ENCODE peak calls at places on chromosomes 12 and 14, in five cellular contexts. R is HepG2, O is transverse colon, F is pancreas, C is WERI-Rb-1. I is an unnamed sample. For H3K27me3, the result is how much of the 10 kb centered on the place peaks cover.

GRCh38 chr12:103936679-103937078 is 6.5 kb downstream of the HSP90B1 start:
- DNase-seq in R (no peak), O (no peak), F (no peak), C (no peak), I (no peak)

GRCh38 chr14:73662439-73663056 is 17.8 kb downstream of the DNAL1 start:
- DNase-seq in R (peak), O (no peak), F (no peak), C (peak), I (no peak)

GRCh38 chr12:122891661-122892525 is 4.0 kb downstream of the VPS37B start:
- DNase-seq in R (no peak), O (no peak), F (no peak), C (no peak), I (no peak)

GRCh38 chr14:25122843-25123242 is 72.9 kb upstream of the STXBP6 start:
- DNase-seq in R (no peak), O (no peak), F (no peak), C (no peak), I (no peak)

GRCh38 chr12:93048646-93049045 is 119.6 kb upstream of the EEA1 start:
- DNase-seq in R (peak), O (no peak), F (no peak), C (no peak), I (no peak)

GRCh38 chr12:132204822-132205270 is 60.6 kb downstream of the NOC4L start:
- DNase-seq in R (no peak), O (no peak), F (no peak), C (no peak), I (no peak)

GRCh38 chr12:111998015-111998414 is 14.9 kb downstream of the TMEM116 start:
- DNase-seq in R (no peak), O (no peak), F (no peak), C (no peak), I (no peak)

GRCh38 chr12:41917827-41918445 is 226.7 kb downstream of the GXYLT1 start:
- DNase-seq in R (no peak), O (no peak), F (no peak), C (peak), I (no peak)

GRCh38 chr12:32032205-32032810 is 73.1 kb downstream of the RESF1 start:
- DNase-seq in R (no peak), O (no peak), F (no peak), C (no peak), I (no peak)

GRCh38 chr12:68435816-68436215 is 103.7 kb upstream of the MDM1 start:
- DNase-seq in R (no peak), O (no peak), F (no peak), C (no peak), I (no peak)

GRCh38 chr12:19181666-19182426 is 52.3 kb downstream of the PLEKHA5 start:
- DNase-seq in R (no peak), O (no peak), F (no peak), C (no peak), I (no peak)

GRCh38 chr14:37622231-37622923 is 26.9 kb downstream of the TTC6 start:
- DNase-seq in R (no peak), O (no peak), F (no peak), C (peak), I (no peak)

GRCh38 chr14:57390806-57391562 is 598 bp downstream of the NAA30 start:
- DNase-seq in R (no peak), O (peak), F (peak), C (peak), I (peak)

GRCh38 chr12:105957058-105957457 is 181.7 kb downstream of the NUAK1 start:
- DNase-seq in R (no peak), O (no peak), F (no peak), C (peak), I (no peak)

GRCh38 chr14:20934148-20934762 is 21.0 kb upstream of the RNASE2 start:
- DNase-seq in R (no peak), O (peak), F (no peak), C (peak), I (no peak)

GRCh38 chr12:6029401-6029800 is 84.3 kb upstream of the ANO2 start:
- DNase-seq in R (no peak), O (no peak), F (no peak), C (no peak), I (no peak)

GRCh38 chr14:75223664-75224154 is 47.3 kb upstream of the TMED10 start:
- DNase-seq in R (no peak), O (peak), F (peak), C (peak), I (no peak)

GRCh38 chr12:15306605-15307004 is 15.7 kb upstream of the PTPRO start:
- DNase-seq in R (no peak), O (no peak), F (no peak), C (no peak), I (no peak)

GRCh38 chr12:99552022-99552421 is 95.5 kb upstream of the GARIN6 start:
- DNase-seq in R (no peak), O (no peak), F (no peak), C (no peak), I (no peak)

GRCh38 chr12:111482464-111482863 is 76.7 kb downstream of the SH2B3 start:
- DNase-seq in R (no peak), O (no peak), F (no peak), C (no peak), I (no peak)

DNA sequence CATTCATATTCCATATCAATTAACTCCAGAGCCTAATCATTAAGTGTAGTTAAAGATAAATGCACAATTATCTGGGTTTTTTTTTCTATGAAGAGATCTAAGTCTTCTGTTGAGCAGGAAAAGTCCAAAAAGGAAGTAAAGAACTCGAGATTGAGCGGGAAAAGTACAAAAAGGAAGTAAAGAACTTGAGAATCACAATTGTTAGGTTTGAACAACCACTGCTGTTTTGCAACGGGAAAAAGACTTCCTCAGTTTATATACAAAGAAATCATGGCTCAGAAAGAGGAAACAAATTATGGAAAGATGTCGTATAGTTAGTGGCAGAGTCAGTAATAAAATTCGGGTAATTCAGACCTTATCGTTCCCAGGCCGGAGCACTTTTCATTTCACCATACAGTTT is 63.3 kb downstream of the PPP1R12A start:
- DNase-seq in R (no peak), O (no peak), F (no peak), C (no peak), I (no peak)
- H3K27me3 ChIP-seq in R (under half), O (under half), F (under half), C (under half), I (under half)

GRCh38 chr14:101294136-101294535 is 267.2 kb upstream of the DIO3 start:
- DNase-seq in R (no peak), O (no peak), F (no peak), C (no peak), I (no peak)
- H3K27me3 ChIP-seq in R (under half), O (under half), F (under half), C (half or more), I (under half)

GRCh38 chr14:99271288-99271941 is 582 bp downstream of the BCL11B start:
- DNase-seq in R (no peak), O (no peak), F (no peak), C (no peak), I (no peak)

GRCh38 chr14:99272669-99273024 is 650 bp upstream of the BCL11B start:
- DNase-seq in R (no peak), O (no peak), F (no peak), C (no peak), I (no peak)

GRCh38 chr14:99271951-99272668 is at the start of gene BCL11B:
- DNase-seq in R (peak), O (peak), F (peak), C (peak), I (peak)

GRCh38 chr14:99268776-99269510 is 3.1 kb downstream of the BCL11B start:
- DNase-seq in R (no peak), O (no peak), F (no peak), C (no peak), I (peak)

DNA sequence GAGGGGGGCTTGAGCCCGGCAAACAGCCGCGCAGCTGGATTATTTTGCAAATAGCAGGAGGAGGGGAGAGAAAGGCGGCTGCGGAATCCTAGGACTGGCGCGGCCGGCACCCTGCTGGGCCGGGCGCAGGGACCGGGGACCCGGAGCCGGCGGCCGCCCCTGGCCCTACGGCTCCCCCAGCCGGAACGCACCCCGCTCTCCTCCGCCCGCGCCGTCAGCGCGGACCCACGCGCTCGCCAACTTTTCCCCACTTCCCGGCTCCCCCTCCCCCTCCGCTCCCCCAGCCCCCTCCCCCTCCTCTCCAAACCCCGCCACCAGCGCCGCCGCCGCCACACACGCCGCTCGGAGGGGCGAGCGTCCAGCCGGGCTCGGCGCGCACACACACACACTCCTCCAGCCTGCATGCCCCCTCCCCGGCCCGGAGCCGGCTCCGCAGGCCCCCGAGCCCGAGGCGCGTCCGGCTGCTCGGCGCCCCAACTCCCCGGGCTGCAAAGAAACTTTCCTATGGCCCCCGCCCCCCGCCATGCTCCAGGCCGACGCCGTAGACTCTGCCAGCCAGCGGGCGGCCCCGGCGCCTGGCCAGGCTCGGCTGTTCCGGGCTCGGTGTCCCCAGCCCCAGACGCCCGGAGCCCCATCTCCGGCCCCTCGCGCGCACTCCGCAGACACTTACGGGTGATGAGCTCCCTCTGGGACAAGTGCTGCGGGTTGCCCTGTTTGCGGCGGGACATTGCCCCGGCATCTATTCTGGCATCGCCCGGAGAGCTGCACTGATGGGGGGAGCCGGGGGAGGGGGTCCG is 1.3 kb downstream of the BCL11B start:
- DNase-seq in R (no peak), O (no peak), F (no peak), C (no peak), I (no peak)
- H3K27me3 ChIP-seq in R (under half), O (half or more), F (under half), C (half or more), I (under half)

DNA sequence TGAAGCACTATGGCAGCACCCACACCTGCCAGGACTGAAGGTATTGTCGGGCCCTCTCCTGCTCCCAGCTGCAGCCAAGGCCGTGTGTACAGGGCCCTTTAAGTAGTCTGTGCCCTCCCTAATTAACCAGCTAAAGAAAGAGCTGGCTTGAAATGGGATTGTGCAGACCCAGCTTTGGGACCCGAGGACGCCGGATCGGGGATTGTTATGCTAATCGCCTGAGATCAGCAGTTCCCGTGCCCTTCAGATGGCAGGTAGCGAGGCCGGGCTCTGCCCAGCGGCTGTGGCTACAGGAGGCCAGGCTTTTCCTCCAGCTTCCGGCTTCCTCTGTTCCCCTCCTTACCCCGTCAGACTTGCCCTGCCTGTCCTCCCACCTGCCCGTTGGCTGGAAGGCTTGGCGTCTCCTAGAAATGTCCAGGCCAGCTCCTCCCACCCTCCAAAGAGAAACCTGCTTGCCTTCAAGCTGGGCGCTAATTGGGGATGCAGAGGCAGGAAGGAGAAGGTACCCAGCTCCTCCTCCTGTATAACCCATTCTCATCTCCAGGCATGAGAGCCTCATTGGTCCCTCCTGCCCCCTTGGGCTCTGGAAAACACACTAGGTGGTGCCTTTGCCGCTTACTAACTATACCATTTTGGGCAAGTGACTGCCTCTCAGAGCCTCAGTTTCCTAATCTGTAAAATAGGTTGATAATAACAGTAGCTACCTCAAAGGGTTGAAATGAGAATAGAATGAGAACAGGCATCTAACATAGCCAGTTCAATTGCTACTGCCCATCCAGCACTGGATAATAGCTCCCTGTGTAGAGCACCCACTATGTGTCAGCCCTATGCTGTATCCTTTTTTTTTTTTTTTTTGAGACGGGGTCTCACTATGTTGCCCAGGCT is 25.8 kb upstream of the MSI1 start:
- DNase-seq in R (no peak), O (peak), F (peak), C (peak), I (no peak)
- H3K27me3 ChIP-seq in R (under half), O (under half), F (under half), C (under half), I (under half)

GRCh38 chr12:13273850-13274249 is 77.3 kb downstream of the EMP1 start:
- DNase-seq in R (no peak), O (no peak), F (no peak), C (no peak), I (no peak)

GRCh38 chr12:13270817-13271216 is 74.3 kb downstream of the EMP1 start:
- DNase-seq in R (no peak), O (no peak), F (no peak), C (no peak), I (no peak)

GRCh38 chr12:13275366-13275765 is 78.8 kb downstream of the EMP1 start:
- DNase-seq in R (no peak), O (no peak), F (no peak), C (no peak), I (no peak)

GRCh38 chr12:13277278-13277677 is 80.8 kb downstream of the EMP1 start:
- DNase-seq in R (no peak), O (no peak), F (no peak), C (no peak), I (no peak)

DNA sequence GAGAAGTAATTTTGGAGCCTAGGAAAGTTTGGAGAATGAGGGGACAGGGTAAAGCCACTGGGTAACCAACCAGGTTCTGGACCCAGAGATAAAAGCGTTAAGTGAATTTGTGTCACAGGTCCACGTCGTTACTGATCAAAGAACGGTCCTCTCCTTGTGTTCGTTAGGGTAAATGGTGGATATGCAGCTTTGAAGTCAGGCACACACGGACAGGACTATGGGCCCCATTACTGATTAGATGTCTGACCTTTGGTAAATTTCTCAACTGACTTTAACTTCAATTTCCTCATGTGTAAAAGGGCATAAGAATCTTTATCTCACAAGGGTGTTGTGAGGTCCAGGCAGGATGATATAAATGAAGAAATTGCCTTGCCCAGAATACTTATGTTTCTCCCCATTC is 76.6 kb downstream of the EMP1 start:
- DNase-seq in R (no peak), O (no peak), F (no peak), C (no peak), I (no peak)
- H3K27me3 ChIP-seq in R (under half), O (under half), F (under half), C (under half), I (under half)

GRCh38 chr14:103725739-103726395 is 10.3 kb downstream of the ZFYVE21 start:
- DNase-seq in R (no peak), O (no peak), F (no peak), C (no peak), I (no peak)
- H3K27me3 ChIP-seq in R (under half), O (under half), F (under half), C (under half), I (under half)

I was measured in CD4-positive, alpha-beta T cell.